ENCODE peak calls at places on chromosome 19, in eight cellular contexts. S is adrenal gland, O is GM23248, B is lung, Q is heart right ventricle, F is IMR-90, T is AG09309, Z is AG04450. C is an unnamed sample.

GRCh38 chr19:45179063-45179847 is 671 bp downstream of the BLOC1S3 start:
- DNase-seq in S (no peak), O (peak), B (peak), Q (peak), F (peak), T (no peak), Z (no peak), C (peak)

GRCh38 chr19:40331052-40331451 is 17.1 kb downstream of the C19orf47 start:
- DNase-seq in S (no peak), O (no peak), B (peak), Q (no peak), F (no peak), T (no peak), Z (no peak), C (no peak)

GRCh38 chr19:51503428-51503827 is 1.8 kb upstream of the SIGLEC12 start:
- DNase-seq in S (no peak), O (no peak), B (no peak), Q (no peak), F (no peak), T (no peak), Z (no peak), C (no peak)

GRCh38 chr19:38644719-38645118 is 2.7 kb upstream of the ACTN4 start:
- DNase-seq in S (no peak), O (no peak), B (no peak), Q (no peak), F (no peak), T (no peak), Z (no peak), C (no peak)

GRCh38 chr19:37983153-37983552 is 76.1 kb downstream of the SIPA1L3 start:
- DNase-seq in S (no peak), O (no peak), B (no peak), Q (no peak), F (peak), T (no peak), Z (no peak), C (no peak)

GRCh38 chr19:54209058-54209747 is 8.5 kb downstream of the RPS9 start:
- DNase-seq in S (peak), O (no peak), B (peak), Q (no peak), F (no peak), T (no peak), Z (no peak), C (no peak)

GRCh38 chr19:43789029-43789428 is 8.3 kb upstream of the KCNN4 start:
- DNase-seq in S (no peak), O (peak), B (no peak), Q (no peak), F (peak), T (no peak), Z (no peak), C (peak)

GRCh38 chr19:53910170-53910518 is 1.1 kb downstream of the CACNG7 start:
- DNase-seq in S (no peak), O (no peak), B (no peak), Q (no peak), F (no peak), T (no peak), Z (no peak), C (peak)

GRCh38 chr19:3733549-3734309 is 25.5 kb downstream of the TJP3 start:
- DNase-seq in S (no peak), O (no peak), B (no peak), Q (no peak), F (no peak), T (no peak), Z (no peak), C (no peak)

GRCh38 chr19:46847528-46847927 is 3.1 kb downstream of the AP2S1 start:
- DNase-seq in S (no peak), O (no peak), B (no peak), Q (no peak), F (no peak), T (no peak), Z (no peak), C (no peak)

GRCh38 chr19:34241513-34242337 is 12.6 kb upstream of the GARRE1 start:
- DNase-seq in S (no peak), O (no peak), B (peak), Q (no peak), F (no peak), T (no peak), Z (no peak), C (no peak)

GRCh38 chr19:2983351-2984195 is 6.2 kb downstream of the TLE6 start:
- DNase-seq in S (peak), O (peak), B (no peak), Q (peak), F (peak), T (no peak), Z (no peak), C (peak)

GRCh38 chr19:16342002-16342715 is 17.5 kb downstream of the KLF2 start:
- DNase-seq in S (no peak), O (peak), B (no peak), Q (peak), F (no peak), T (no peak), Z (no peak), C (no peak)

GRCh38 chr19:11166281-11167142 is 10.9 kb upstream of the SPC24 start:
- DNase-seq in S (no peak), O (peak), B (no peak), Q (no peak), F (no peak), T (peak), Z (no peak), C (no peak)

GRCh38 chr19:11964858-11965645 is at the start of gene ZNF763:
- DNase-seq in S (peak), O (peak), B (peak), Q (peak), F (peak), T (no peak), Z (no peak), C (peak)

GRCh38 chr19:52224211-52224610 is 34.4 kb downstream of the PPP2R1A start:
- DNase-seq in S (no peak), O (no peak), B (no peak), Q (no peak), F (no peak), T (no peak), Z (no peak), C (no peak)

GRCh38 chr19:46600393-46601317 is 475 bp upstream of the CALM3 start:
- DNase-seq in S (peak), O (peak), B (peak), Q (peak), F (peak), T (peak), Z (peak), C (peak)

GRCh38 chr19:38513762-38514167 is 80.3 kb downstream of the RYR1 start:
- DNase-seq in S (no peak), O (peak), B (no peak), Q (no peak), F (no peak), T (no peak), Z (no peak), C (no peak)

GRCh38 chr19:42285988-42286348 is 16.0 kb upstream of the PRR19 start:
- DNase-seq in S (no peak), O (no peak), B (no peak), Q (no peak), F (no peak), T (no peak), Z (no peak), C (no peak)
- H3K4me3 ChIP-seq in S (no peak), O (peak), B (no peak), Q (peak), F (no peak), T (no peak), Z (peak), C (peak)

GRCh38 chr19:35346193-35347052 is 1.3 kb upstream of the FFAR1 start:
- DNase-seq in S (no peak), O (no peak), B (no peak), Q (no peak), F (no peak), T (no peak), Z (no peak), C (no peak)
- H3K4me3 ChIP-seq in S (no peak), O (no peak), B (no peak), Q (no peak), F (no peak), T (no peak), Z (no peak), C (no peak)

DNA sequence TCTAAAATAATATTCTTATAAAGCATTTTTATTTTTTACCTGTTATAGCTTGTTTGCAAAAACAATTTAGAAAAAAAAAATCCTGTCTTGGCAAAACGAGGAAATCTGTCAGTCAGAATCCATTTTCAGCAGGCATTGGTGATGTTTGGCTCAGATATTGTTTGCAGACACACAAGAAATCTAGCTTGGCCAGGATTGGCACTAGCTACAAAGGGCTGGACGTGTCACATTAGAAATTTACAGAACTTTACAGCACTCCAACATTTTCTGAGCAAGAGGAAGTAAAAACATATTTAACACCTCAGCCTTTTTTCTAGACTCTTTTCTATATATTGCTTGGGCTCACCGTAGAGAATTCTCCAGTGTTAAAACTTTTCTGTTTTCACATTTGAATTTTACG is 9.9 kb downstream of the ZNF91 start:
- DNase-seq in S (no peak), O (no peak), B (no peak), Q (no peak), F (no peak), T (no peak), Z (no peak), C (no peak)
- H3K4me3 ChIP-seq in S (no peak), O (no peak), B (no peak), Q (no peak), F (no peak), T (no peak), Z (no peak), C (no peak)

GRCh38 chr19:18433039-18433691 is 4.8 kb downstream of the ISYNA1 start:
- DNase-seq in S (peak), O (peak), B (no peak), Q (no peak), F (no peak), T (no peak), Z (no peak), C (no peak)
- H3K4me3 ChIP-seq in S (no peak), O (no peak), B (peak), Q (peak), F (peak), T (peak), Z (peak), C (no peak)

GRCh38 chr19:13119654-13120053 is 1.6 kb downstream of the NACC1 start:
- DNase-seq in S (no peak), O (peak), B (no peak), Q (no peak), F (no peak), T (no peak), Z (no peak), C (no peak)
- H3K4me3 ChIP-seq in S (no peak), O (peak), B (no peak), Q (peak), F (peak), T (peak), Z (peak), C (peak)

GRCh38 chr19:1511989-1512338 is 855 bp downstream of the ADAMTSL5 start:
- DNase-seq in S (no peak), O (no peak), B (no peak), Q (no peak), F (no peak), T (no peak), Z (no peak), C (no peak)

GRCh38 chr19:1510807-1511206 is 2.0 kb downstream of the ADAMTSL5 start:
- DNase-seq in S (no peak), O (no peak), B (no peak), Q (no peak), F (no peak), T (no peak), Z (no peak), C (no peak)

GRCh38 chr19:1512671-1513491 is at the start of gene ADAMTSL5:
- DNase-seq in S (no peak), O (peak), B (no peak), Q (peak), F (peak), T (no peak), Z (no peak), C (peak)

GRCh38 chr19:1510442-1510806 is 2.4 kb downstream of the ADAMTSL5 start:
- DNase-seq in S (no peak), O (no peak), B (no peak), Q (no peak), F (no peak), T (no peak), Z (no peak), C (no peak)

DNA sequence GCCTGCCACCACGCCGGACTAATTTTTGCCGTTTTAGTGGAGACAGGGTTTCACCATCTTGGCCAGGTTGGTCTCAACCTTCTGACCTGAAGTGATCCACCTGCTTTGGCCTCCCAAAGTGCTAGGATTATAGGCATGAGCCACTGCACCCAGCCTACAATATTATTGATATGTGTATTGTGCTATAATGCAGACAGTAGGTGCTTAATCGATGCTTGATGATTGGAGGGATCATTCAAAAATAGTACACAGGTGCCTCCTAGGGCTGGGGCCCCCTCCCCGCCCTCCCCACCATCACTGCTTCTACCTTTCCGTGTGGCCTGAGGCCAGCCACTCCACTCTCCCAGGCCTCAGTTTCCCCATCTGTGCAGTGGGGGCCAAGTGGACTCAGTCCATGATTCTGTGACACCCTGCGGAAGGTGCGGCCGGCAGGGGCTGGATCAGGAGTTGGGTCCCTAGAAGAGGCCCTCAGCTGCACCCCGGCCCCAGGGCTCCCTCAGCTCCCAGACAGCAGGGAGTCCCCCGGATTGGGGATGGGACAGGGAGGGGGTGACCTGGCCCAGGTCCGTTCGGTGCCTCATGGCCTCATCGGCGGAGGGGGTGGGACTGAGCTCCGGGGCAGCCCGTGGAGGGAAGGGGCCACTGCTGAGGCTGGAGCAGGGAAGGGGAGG is 1.4 kb downstream of the ADAMTSL5 start:
- DNase-seq in S (no peak), O (no peak), B (no peak), Q (no peak), F (no peak), T (no peak), Z (no peak), C (no peak)
- H3K4me3 ChIP-seq in S (no peak), O (no peak), B (no peak), Q (no peak), F (no peak), T (no peak), Z (no peak), C (no peak)

GRCh38 chr19:6803036-6803404 is 30.5 kb downstream of the VAV1 start:
- DNase-seq in S (no peak), O (no peak), B (no peak), Q (no peak), F (no peak), T (no peak), Z (no peak), C (no peak)
- H3K4me3 ChIP-seq in S (no peak), O (no peak), B (no peak), Q (peak), F (no peak), T (no peak), Z (no peak), C (no peak)

DNA sequence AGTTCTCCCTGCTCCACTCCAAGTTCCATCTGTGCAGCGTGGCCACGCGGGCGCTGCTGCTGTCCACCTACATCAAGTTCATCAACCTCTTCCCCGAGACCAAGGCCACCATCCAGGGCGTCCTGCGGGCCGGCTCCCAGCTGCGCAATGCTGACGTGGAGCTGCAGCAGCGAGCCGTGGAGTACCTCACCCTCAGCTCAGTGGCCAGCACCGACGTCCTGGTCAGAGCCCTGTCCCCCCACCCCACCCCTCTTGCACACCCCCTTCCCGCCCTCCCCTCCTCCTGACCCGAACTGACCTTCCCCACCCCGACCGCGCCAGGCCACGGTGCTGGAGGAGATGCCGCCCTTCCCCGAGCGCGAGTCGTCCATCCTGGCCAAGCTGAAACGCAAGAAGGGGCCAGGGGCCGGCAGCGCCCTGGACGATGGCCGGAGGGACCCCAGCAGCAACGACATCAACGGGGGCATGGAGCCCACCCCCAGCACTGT is 11.6 kb downstream of the FUZ start:
- DNase-seq in S (peak), O (no peak), B (no peak), Q (no peak), F (no peak), T (no peak), Z (no peak), C (no peak)
- H3K4me3 ChIP-seq in S (no peak), O (peak), B (no peak), Q (peak), F (peak), T (no peak), Z (peak), C (no peak)